ENCODE peak calls at places on chromosomes 4 and X, in four cellular contexts. U, M, Q and F are unnamed samples.

GRCh38 chr4:151287409-151287808 is 10.4 kb downstream of the PRSS48 start:
- DNase-seq in U (no peak), Q (no peak), M (no peak), F (no peak)

GRCh38 chrX:20159811-20160385 is 18.3 kb upstream of the EIF1AX start:
- DNase-seq in M (no peak), U (no peak), Q (no peak), F (no peak)

GRCh38 chr4:56655627-56656345 is 25.3 kb downstream of the HOPX start:
- DNase-seq in M (no peak), Q (no peak), U (no peak), F (peak)

GRCh38 chr4:148203056-148203898 is 238.9 kb downstream of the NR3C2 start:
- DNase-seq in M (no peak), U (no peak), Q (no peak), F (peak)

GRCh38 chrX:103626855-103627254 is 1.9 kb upstream of the TCEAL1 start:
- DNase-seq in M (no peak), Q (no peak), U (no peak), F (no peak)

GRCh38 chr4:185878633-185879032 is 66.6 kb upstream of the SORBS2 start:
- DNase-seq in Q (no peak), U (no peak), M (no peak), F (no peak)

GRCh38 chr4:169823685-169824084 is 65.9 kb upstream of the HPF1 start:
- DNase-seq in M (no peak), U (peak), Q (peak), F (peak)

GRCh38 chr4:150773729-150774449 is 191.9 kb downstream of the MAB21L2 start:
- DNase-seq in Q (no peak), U (peak), M (no peak), F (no peak)

GRCh38 chrX:47172971-47173792 is 20.4 kb upstream of the UBA1 start:
- DNase-seq in M (no peak), U (no peak), Q (no peak), F (no peak)

DNA sequence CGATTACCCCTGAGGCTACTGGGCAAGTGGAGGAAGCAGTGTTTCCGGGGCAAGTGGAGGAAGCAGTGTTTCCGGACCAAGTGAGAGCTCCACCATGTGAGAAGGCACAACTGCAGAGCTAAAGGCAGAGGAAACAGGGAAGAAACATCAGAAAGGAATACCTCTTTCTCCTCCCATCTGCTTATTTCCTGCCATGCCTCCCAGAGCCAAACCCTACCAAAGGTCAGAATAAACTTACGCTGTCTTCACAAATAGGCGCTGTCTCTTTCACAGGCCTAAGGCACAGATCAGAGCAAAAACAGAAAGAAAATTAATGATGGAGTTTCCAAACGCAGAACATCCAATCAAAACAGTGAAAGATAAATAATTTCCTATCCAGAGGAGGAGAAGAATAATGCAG is 153.0 kb downstream of the ATOH1 start:
- DNase-seq in U (no peak), Q (no peak), M (no peak), F (no peak)
- TF ChIP-seq TCF7 in U (no peak), Q (no peak), M (no peak), F (no peak)

GRCh38 chrX:119237526-119238035 is 1.5 kb downstream of the PGRMC1 start:
- DNase-seq in M (no peak), U (no peak), Q (no peak), F (no peak)

GRCh38 chrX:119236599-119237525 is 777 bp downstream of the PGRMC1 start:
- DNase-seq in M (no peak), U (peak), Q (no peak), F (peak)

GRCh38 chrX:119240356-119240755 is 4.3 kb downstream of the PGRMC1 start:
- DNase-seq in U (no peak), Q (no peak), M (no peak), F (no peak)

GRCh38 chrX:119235872-119236598 is at the start of gene PGRMC1:
- DNase-seq in U (peak), Q (peak), M (peak), F (peak)

GRCh38 chrX:119238557-119238956 is 2.5 kb downstream of the PGRMC1 start:
- DNase-seq in U (no peak), Q (no peak), M (no peak), F (no peak)
- TF ChIP-seq TCF7 in U (no peak), Q (no peak), M (no peak), F (no peak)

DNA sequence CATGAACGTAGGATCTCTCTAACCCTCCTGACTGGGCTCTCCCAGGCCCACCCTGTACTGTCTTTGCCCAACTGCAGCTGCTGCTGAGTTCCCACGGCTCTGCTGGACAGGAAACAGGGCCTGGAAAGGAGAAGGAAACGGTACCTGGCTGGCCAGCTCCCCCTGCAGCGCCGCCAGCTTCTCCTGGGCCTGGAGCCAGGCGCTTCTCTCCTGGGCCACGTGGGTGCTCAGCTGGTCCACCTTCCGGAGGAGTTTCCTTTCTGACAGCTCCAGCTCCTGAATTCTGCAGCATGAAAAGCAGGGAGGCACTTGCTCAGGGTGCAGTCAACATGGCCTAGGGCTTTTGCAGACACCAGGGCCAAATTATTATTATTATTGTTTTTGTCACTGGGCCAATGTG is 6.5 kb downstream of the C4orf50 start:
- DNase-seq in Q (no peak), U (no peak), M (no peak), F (no peak)
- TF ChIP-seq TCF7 in Q (no peak), U (no peak), M (no peak), F (no peak)

GRCh38 chrX:30144221-30144620 is 71.1 kb upstream of the MAGEB2 start:
- DNase-seq in M (no peak), Q (no peak), U (no peak), F (no peak)

GRCh38 chrX:30144971-30145731 is 70.2 kb upstream of the MAGEB2 start:
- DNase-seq in M (no peak), Q (no peak), U (peak), F (no peak)

DNA sequence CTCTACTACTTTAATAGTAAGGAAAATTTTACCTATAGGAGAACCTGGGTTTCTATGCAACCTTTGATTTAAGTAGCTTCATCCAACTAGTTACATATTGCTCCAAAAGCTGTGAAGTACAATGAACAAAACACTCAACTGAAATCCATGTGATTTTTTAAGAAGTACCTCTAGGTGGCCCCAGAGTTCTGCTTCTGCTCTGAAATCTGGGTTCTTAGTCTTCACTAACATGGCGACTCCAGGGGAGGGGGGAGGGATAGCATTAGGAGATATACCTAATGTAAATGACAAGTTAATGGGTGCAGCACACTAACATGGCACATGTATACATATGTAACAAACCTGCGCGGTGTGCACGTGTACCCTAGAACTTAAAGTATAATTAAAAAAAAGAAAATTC is 73.4 kb upstream of the MAGEB2 start:
- DNase-seq in Q (peak), U (peak), M (no peak), F (peak)
- TF ChIP-seq TCF7 in Q (no peak), U (no peak), M (no peak), F (no peak)

GRCh38 chr4:84578540-84579409 is 4.2 kb upstream of the CDS1 start:
- DNase-seq in U (peak), M (no peak), Q (peak), F (peak)
- TF ChIP-seq TCF7 in U (no peak), M (no peak), Q (no peak), F (no peak)

GRCh38 chr4:17188035-17188967 is 289.9 kb upstream of the LDB2 start:
- DNase-seq in M (no peak), Q (no peak), U (no peak), F (no peak)

GRCh38 chr4:17186916-17187315 is 288.5 kb upstream of the LDB2 start:
- DNase-seq in M (no peak), Q (no peak), U (no peak), F (no peak)

GRCh38 chr4:17189322-17189721 is 290.9 kb upstream of the LDB2 start:
- DNase-seq in U (no peak), Q (no peak), M (no peak), F (no peak)
- TF ChIP-seq TCF7 in U (no peak), Q (no peak), M (no peak), F (no peak)

GRCh38 chr4:73761856-73762255 is 21.5 kb downstream of the CXCL8 start:
- DNase-seq in Q (no peak), M (no peak), U (no peak), F (no peak)
- TF ChIP-seq TCF7 in Q (no peak), M (no peak), U (no peak), F (no peak)

GRCh38 chr4:65170768-65171514 is 499.3 kb downstream of the EPHA5 start:
- DNase-seq in Q (no peak), M (no peak), U (no peak), F (no peak)
- TF ChIP-seq TCF7 in Q (no peak), M (no peak), U (no peak), F (no peak)

DNA sequence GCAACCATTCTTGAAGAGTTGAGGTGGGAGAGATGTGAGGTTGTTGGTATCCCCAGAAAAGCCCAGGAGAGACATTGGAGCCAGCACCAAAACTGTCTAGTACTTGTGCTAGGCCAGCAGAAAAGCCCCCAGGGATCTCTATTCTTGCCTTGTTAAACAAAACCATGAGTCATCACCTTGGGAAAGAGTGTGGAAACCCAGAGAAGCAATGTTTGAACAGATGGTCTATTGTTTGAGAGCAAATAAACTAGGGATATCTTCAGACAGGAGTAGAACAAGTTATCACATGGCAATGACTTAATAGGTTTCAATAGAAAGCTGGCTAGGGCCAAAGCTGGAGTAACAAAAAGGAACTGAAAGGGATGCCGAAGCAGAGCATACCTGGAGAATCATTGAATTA is 195.7 kb upstream of the CASK start:
- DNase-seq in M (no peak), Q (peak), U (no peak), F (no peak)
- TF ChIP-seq TCF7 in M (no peak), Q (no peak), U (no peak), F (no peak)

DNA sequence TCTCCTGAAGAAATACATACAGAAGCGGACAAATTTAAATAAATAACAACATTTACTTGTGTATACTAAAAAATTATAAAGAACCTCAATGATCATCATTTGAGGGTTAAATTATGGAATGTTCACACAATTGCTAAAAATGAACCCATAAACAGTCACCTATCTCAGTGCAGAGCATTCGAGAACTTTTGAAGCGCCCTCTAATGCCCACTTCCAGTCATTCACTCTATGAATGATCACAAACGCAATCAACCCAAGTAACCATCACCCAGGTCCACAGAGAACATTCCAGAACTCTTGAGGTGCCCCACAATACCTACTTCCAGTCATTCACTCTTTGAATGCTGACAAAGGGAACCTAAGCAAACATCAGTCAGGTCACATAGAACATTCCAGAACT is 103.5 kb upstream of the PLAC1 start:
- DNase-seq in U (no peak), Q (peak), M (no peak), F (no peak)
- TF ChIP-seq TCF7 in U (no peak), Q (no peak), M (no peak), F (no peak)